ENCODE peak calls at places on chromosomes 4 and X, in seven cellular contexts. P is GM23248; I is pancreas; F is CD4-positive, CD25-positive, alpha-beta regulatory T cell; N is psoas muscle; G is endodermal cell; V is ovary. X is an unnamed sample.

GRCh38 chr4:61320154-61320553 is 120.0 kb downstream of the ADGRL3 start:
- DNase-seq in P (no peak), I (no peak), F (no peak), N (no peak), G (no peak), V (no peak), X (no peak)

GRCh38 chr4:124322234-124322831 is 390.2 kb downstream of the ANKRD50 start:
- DNase-seq in P (peak), I (no peak), F (peak), N (no peak), G (no peak), V (no peak), X (peak)

GRCh38 chr4:6134612-6135220 is 65.6 kb downstream of the JAKMIP1 start:
- DNase-seq in P (peak), I (peak), F (peak), N (no peak), G (no peak), V (no peak), X (peak)

GRCh38 chr4:12723849-12724447 is 760.2 kb downstream of the RAB28 start:
- DNase-seq in P (peak), I (no peak), F (no peak), N (no peak), G (peak), V (no peak), X (no peak)

GRCh38 chr4:76950846-76951321 is 1.3 kb downstream of the SEPTIN11 start:
- DNase-seq in P (peak), I (no peak), F (no peak), N (no peak), G (no peak), V (no peak), X (peak)

GRCh38 chrX:38754102-38754790 is 47.0 kb upstream of the MID1IP1 start:
- DNase-seq in P (peak), I (no peak), F (peak), N (no peak), G (peak), V (peak), X (peak)

GRCh38 chrX:117973175-117974075 is 143.2 kb downstream of the KLHL13 start:
- DNase-seq in P (no peak), I (no peak), F (no peak), N (no peak), G (no peak), V (no peak), X (no peak)

GRCh38 chrX:46381630-46382029 is 163.6 kb downstream of the ZNF674 start:
- DNase-seq in P (peak), I (no peak), F (no peak), N (no peak), G (peak), V (no peak), X (peak)

GRCh38 chrX:17738002-17738713 is 865 bp downstream of the SCML1 start:
- DNase-seq in P (peak), I (peak), F (peak), N (peak), G (peak), V (peak), X (peak)

GRCh38 chrX:18617351-18617750 is 54.6 kb downstream of the RS1 start:
- DNase-seq in P (peak), I (no peak), F (no peak), N (no peak), G (no peak), V (no peak), X (no peak)

GRCh38 chrX:35104626-35105025 is 162.0 kb downstream of the FAM47B start:
- DNase-seq in P (peak), I (no peak), F (no peak), N (no peak), G (no peak), V (no peak), X (no peak)

GRCh38 chr4:188428935-188429334 is 289.7 kb downstream of the TRIML1 start:
- DNase-seq in P (no peak), I (no peak), F (no peak), N (no peak), G (no peak), V (no peak), X (no peak)

GRCh38 chr4:6263541-6264540 is 5.8 kb upstream of the WFS1 start:
- DNase-seq in P (peak), I (peak), F (no peak), N (no peak), G (peak), V (peak), X (peak)

GRCh38 chrX:127943570-127943969 is 108.6 kb downstream of the ACTRT1 start:
- DNase-seq in P (no peak), I (no peak), F (no peak), N (no peak), G (peak), V (no peak), X (no peak)

GRCh38 chr4:120286813-120287212 is 220.2 kb upstream of the MAD2L1 start:
- DNase-seq in P (peak), I (no peak), F (no peak), N (no peak), G (peak), V (no peak), X (no peak)

GRCh38 chr4:147118523-147118922 is 172.9 kb upstream of the TTC29 start:
- DNase-seq in P (peak), I (no peak), F (no peak), N (no peak), G (no peak), V (peak), X (peak)

GRCh38 chrX:95762716-95763115 is 921.9 kb upstream of the DIAPH2 start:
- DNase-seq in P (no peak), I (no peak), F (no peak), N (no peak), G (no peak), V (no peak), X (no peak)

GRCh38 chr4:16024009-16024408 is 59.8 kb downstream of the PROM1 start:
- DNase-seq in P (peak), I (no peak), F (no peak), N (no peak), G (no peak), V (no peak), X (no peak)

GRCh38 chr4:125789018-125789417 is 474.3 kb downstream of the FAT4 start:
- DNase-seq in P (no peak), I (no peak), F (no peak), N (no peak), G (no peak), V (no peak), X (no peak)

GRCh38 chrX:40078489-40079288 is 19.1 kb downstream of the BCOR start:
- DNase-seq in P (peak), I (peak), F (no peak), N (no peak), G (no peak), V (no peak), X (no peak)

GRCh38 chr4:143701365-143701764 is 890 bp upstream of the FREM3 start:
- DNase-seq in P (no peak), I (no peak), F (peak), N (no peak), G (no peak), V (no peak), X (peak)

GRCh38 chr4:139550724-139551429 is 5.1 kb downstream of the SETD7 start:
- DNase-seq in P (peak), I (no peak), F (no peak), N (no peak), G (peak), V (peak), X (no peak)

GRCh38 chrX:9459349-9459748 is 5.5 kb upstream of the TBL1X start:
- DNase-seq in P (no peak), I (no peak), F (no peak), N (no peak), G (no peak), V (no peak), X (no peak)

GRCh38 chr4:15354790-15355418 is 72.9 kb upstream of the C1QTNF7 start:
- DNase-seq in P (no peak), I (no peak), F (no peak), N (no peak), G (no peak), V (no peak), X (no peak)

GRCh38 chr4:176002007-176002623 is 63.5 kb upstream of the WDR17 start:
- DNase-seq in P (peak), I (peak), F (no peak), N (peak), G (peak), V (no peak), X (peak)

GRCh38 chr4:57158221-57158620 is 48.0 kb upstream of the IGFBP7 start:
- DNase-seq in P (peak), I (no peak), F (no peak), N (no peak), G (no peak), V (no peak), X (no peak)

GRCh38 chr4:187075514-187075913 is 351.9 kb upstream of the FAT1 start:
- DNase-seq in P (peak), I (no peak), F (no peak), N (no peak), G (no peak), V (no peak), X (no peak)

GRCh38 chr4:8643986-8644385 is 51.4 kb downstream of the CPZ start:
- DNase-seq in P (no peak), I (peak), F (no peak), N (no peak), G (peak), V (no peak), X (no peak)

GRCh38 chrX:19931146-19931545 is 43.7 kb upstream of the SH3KBP1 start:
- DNase-seq in P (no peak), I (no peak), F (no peak), N (no peak), G (no peak), V (no peak), X (no peak)

GRCh38 chr4:82467442-82467841 is 37.1 kb downstream of the ENOPH1 start:
- DNase-seq in P (peak), I (no peak), F (no peak), N (no peak), G (no peak), V (no peak), X (no peak)

GRCh38 chrX:107851215-107851614 is 25.5 kb downstream of the MID2 start:
- DNase-seq in P (no peak), I (no peak), F (no peak), N (no peak), G (no peak), V (no peak), X (no peak)
- H3K4me3 ChIP-seq in P (no peak), I (no peak), F (no peak), N (no peak), G (no peak), V (no peak), X (no peak)

GRCh38 chr4:986428-986948 is 356 bp upstream of the IDUA start:
- DNase-seq in P (no peak), I (no peak), F (no peak), N (no peak), G (no peak), V (no peak), X (no peak)

GRCh38 chr4:985123-985830 is 1.6 kb upstream of the IDUA start:
- DNase-seq in P (peak), I (peak), F (peak), N (peak), G (peak), V (no peak), X (peak)

GRCh38 chr4:982291-982690 is 4.6 kb upstream of the IDUA start:
- DNase-seq in P (no peak), I (peak), F (no peak), N (no peak), G (no peak), V (no peak), X (no peak)

GRCh38 chr4:982814-983213 is 4.0 kb upstream of the IDUA start:
- DNase-seq in P (no peak), I (peak), F (no peak), N (no peak), G (no peak), V (no peak), X (no peak)

GRCh38 chr4:984336-985054 is 2.3 kb upstream of the IDUA start:
- DNase-seq in P (no peak), I (peak), F (no peak), N (no peak), G (no peak), V (no peak), X (no peak)
- H3K4me3 ChIP-seq in P (peak), I (no peak), F (peak), N (peak), G (no peak), V (no peak), X (no peak)

GRCh38 chrX:48538641-48539344 is 721 bp upstream of the TBC1D25 start:
- DNase-seq in P (no peak), I (no peak), F (no peak), N (no peak), G (no peak), V (no peak), X (no peak)
- H3K4me3 ChIP-seq in P (peak), I (no peak), F (no peak), N (peak), G (no peak), V (peak), X (peak)

GRCh38 chr4:168877407-168877778 is 132.7 kb downstream of the CBR4 start:
- DNase-seq in P (no peak), I (no peak), F (no peak), N (no peak), G (no peak), V (no peak), X (no peak)

GRCh38 chr4:168876106-168876505 is 133.9 kb downstream of the CBR4 start:
- DNase-seq in P (no peak), I (no peak), F (no peak), N (no peak), G (no peak), V (no peak), X (no peak)

GRCh38 chr4:168880087-168880675 is 129.9 kb downstream of the CBR4 start:
- DNase-seq in P (peak), I (no peak), F (no peak), N (no peak), G (no peak), V (no peak), X (no peak)

GRCh38 chr4:168879178-168879577 is 130.9 kb downstream of the CBR4 start:
- DNase-seq in P (no peak), I (no peak), F (no peak), N (no peak), G (no peak), V (no peak), X (no peak)

GRCh38 chr4:168877779-168878491 is 132.1 kb downstream of the CBR4 start:
- DNase-seq in P (peak), I (peak), F (no peak), N (peak), G (peak), V (no peak), X (peak)
- H3K4me3 ChIP-seq in P (peak), I (peak), F (no peak), N (peak), G (no peak), V (peak), X (no peak)

DNA sequence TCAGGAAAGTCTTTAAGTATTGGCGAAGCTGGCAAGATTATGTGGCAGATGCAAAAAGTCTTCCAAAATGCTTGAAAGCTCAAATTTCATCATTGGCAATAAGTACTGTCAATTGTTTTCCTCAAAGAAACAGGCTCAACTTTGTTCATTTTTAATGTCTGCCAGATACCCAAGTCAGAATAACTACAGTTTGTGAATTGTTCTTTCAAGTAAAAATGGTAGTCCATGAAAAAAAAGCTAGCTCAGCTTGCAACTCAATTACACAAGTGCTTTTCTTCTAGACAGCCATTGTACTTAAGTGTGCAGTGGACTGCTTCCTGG is 70.5 kb downstream of the AFF1 start:
- DNase-seq in P (no peak), I (no peak), F (no peak), N (no peak), G (no peak), V (no peak), X (no peak)
- H3K4me3 ChIP-seq in P (peak), I (no peak), F (peak), N (peak), G (no peak), V (peak), X (peak)

GRCh38 chrX:12955882-12956703 is 18.8 kb upstream of the TMSB4X start:
- DNase-seq in P (peak), I (no peak), F (peak), N (peak), G (no peak), V (no peak), X (peak)
- H3K4me3 ChIP-seq in P (no peak), I (no peak), F (peak), N (no peak), G (no peak), V (no peak), X (peak)

X was measured in GM12865.